ENCODE peak calls at places on chromosome 20, in five cellular contexts. V, L, O, Q and U are unnamed samples.

GRCh38 chr20:64051532-64052325 is 2.3 kb upstream of the SOX18 start:
- DNase-seq in V (no peak), L (no peak), O (no peak), Q (no peak), U (no peak)

GRCh38 chr20:47652794-47653193 is 132.5 kb downstream of the SULF2 start:
- DNase-seq in V (no peak), L (no peak), O (no peak), Q (no peak), U (no peak)

GRCh38 chr20:36526521-36527011 is 14.8 kb upstream of the MYL9 start:
- DNase-seq in V (no peak), L (no peak), O (no peak), Q (no peak), U (no peak)

GRCh38 chr20:63223121-63223825 is 7.3 kb upstream of the YTHDF1 start:
- DNase-seq in V (peak), L (peak), O (peak), Q (peak), U (no peak)

GRCh38 chr20:5784735-5785134 is 34.5 kb downstream of the SHLD1 start:
- DNase-seq in V (no peak), L (no peak), O (no peak), Q (no peak), U (no peak)

GRCh38 chr20:56453347-56453746 is 15.1 kb upstream of the RTF2 start:
- DNase-seq in V (no peak), L (no peak), O (no peak), Q (no peak), U (no peak)

GRCh38 chr20:52972190-52972937 is at the start of gene TSHZ2:
- DNase-seq in V (peak), L (no peak), O (peak), Q (peak), U (no peak)

GRCh38 chr20:25399038-25399430 is 8.4 kb upstream of the ABHD12 start:
- DNase-seq in V (peak), L (peak), O (peak), Q (peak), U (no peak)

GRCh38 chr20:44851545-44851944 is 34.0 kb upstream of the YWHAB start:
- DNase-seq in V (no peak), L (no peak), O (no peak), Q (no peak), U (no peak)

GRCh38 chr20:57837208-57838035 is 127.6 kb upstream of the PMEPA1 start:
- DNase-seq in V (no peak), L (no peak), O (no peak), Q (no peak), U (no peak)